ENCODE peak calls at places on chromosomes 5 and 9, in ten cellular contexts. One of them, this sample, is unnamed.

GRCh38 chr5:135030691-135031145 is 3.3 kb downstream of the PITX1 start:
- DNase-seq in WERI-Rb-1: no peak
- DNase-seq in AG09309: no peak
- DNase-seq in fibroblast of mammary gland: no peak
- DNase-seq in H1: no peak
- DNase-seq in nephron progenitor cell: no peak
- DNase-seq in dorsolateral prefrontal cortex: no peak
- DNase-seq in choroid plexus epithelial cell: no peak
- DNase-seq in cardiac fibroblast: no peak
- DNase-seq in AG10803: no peak
- DNase-seq in this sample: no peak

GRCh38 chr5:59709346-59709821 is 184.1 kb downstream of the PDE4D start:
- DNase-seq in WERI-Rb-1: no peak
- DNase-seq in AG09309: no peak
- DNase-seq in fibroblast of mammary gland: no peak
- DNase-seq in H1: peak; percentile 48
- DNase-seq in nephron progenitor cell: no peak
- DNase-seq in dorsolateral prefrontal cortex: no peak
- DNase-seq in choroid plexus epithelial cell: peak; percentile 61
- DNase-seq in cardiac fibroblast: no peak
- DNase-seq in AG10803: no peak
- DNase-seq in this sample: no peak

GRCh38 chr5:176541338-176542134 is 4.3 kb upstream of the RNF44 start:
- DNase-seq in WERI-Rb-1: peak; percentile 69
- DNase-seq in AG09309: no peak
- DNase-seq in fibroblast of mammary gland: no peak
- DNase-seq in H1: peak; percentile 81
- DNase-seq in nephron progenitor cell: peak; percentile 60
- DNase-seq in dorsolateral prefrontal cortex: no peak
- DNase-seq in choroid plexus epithelial cell: no peak
- DNase-seq in cardiac fibroblast: peak; percentile 22
- DNase-seq in AG10803: no peak
- DNase-seq in this sample: peak; percentile 86

GRCh38 chr5:177220576-177220975 is 82.9 kb downstream of the RAB24 start:
- DNase-seq in WERI-Rb-1: no peak
- DNase-seq in AG09309: no peak
- DNase-seq in fibroblast of mammary gland: no peak
- DNase-seq in H1: no peak
- DNase-seq in nephron progenitor cell: no peak
- DNase-seq in dorsolateral prefrontal cortex: no peak
- DNase-seq in choroid plexus epithelial cell: no peak
- DNase-seq in cardiac fibroblast: no peak
- DNase-seq in AG10803: no peak
- DNase-seq in this sample: no peak

GRCh38 chr5:51095481-51095880 is 287.8 kb upstream of the ISL1 start:
- DNase-seq in WERI-Rb-1: no peak
- DNase-seq in AG09309: no peak
- DNase-seq in fibroblast of mammary gland: no peak
- DNase-seq in H1: no peak
- DNase-seq in nephron progenitor cell: no peak
- DNase-seq in dorsolateral prefrontal cortex: no peak
- DNase-seq in choroid plexus epithelial cell: no peak
- DNase-seq in cardiac fibroblast: no peak
- DNase-seq in AG10803: no peak
- DNase-seq in this sample: no peak

GRCh38 chr9:131755541-131756198 is 15.8 kb upstream of the RAPGEF1 start:
- DNase-seq in WERI-Rb-1: peak; percentile 94
- DNase-seq in AG09309: no peak
- DNase-seq in fibroblast of mammary gland: peak; percentile 70
- DNase-seq in H1: peak; percentile 93
- DNase-seq in nephron progenitor cell: peak; percentile 95
- DNase-seq in dorsolateral prefrontal cortex: peak; percentile 81
- DNase-seq in choroid plexus epithelial cell: peak; percentile 87
- DNase-seq in cardiac fibroblast: peak; percentile 82
- DNase-seq in AG10803: peak; percentile 66
- DNase-seq in this sample: peak; percentile 79

GRCh38 chr9:91426123-91426745 is 2.6 kb upstream of the NFIL3 start:
- DNase-seq in WERI-Rb-1: no peak
- DNase-seq in AG09309: no peak
- DNase-seq in fibroblast of mammary gland: peak; percentile 82
- DNase-seq in H1: no peak
- DNase-seq in nephron progenitor cell: no peak
- DNase-seq in dorsolateral prefrontal cortex: no peak
- DNase-seq in choroid plexus epithelial cell: peak; percentile 82
- DNase-seq in cardiac fibroblast: peak; percentile 76
- DNase-seq in AG10803: peak; percentile 54
- DNase-seq in this sample: peak; percentile 72

GRCh38 chr9:118330191-118330986 is 626.2 kb downstream of the TLR4 start:
- DNase-seq in WERI-Rb-1: no peak
- DNase-seq in AG09309: no peak
- DNase-seq in fibroblast of mammary gland: no peak
- DNase-seq in H1: peak; percentile 44
- DNase-seq in nephron progenitor cell: no peak
- DNase-seq in dorsolateral prefrontal cortex: no peak
- DNase-seq in choroid plexus epithelial cell: no peak
- DNase-seq in cardiac fibroblast: no peak
- DNase-seq in AG10803: no peak
- DNase-seq in this sample: no peak

GRCh38 chr9:136079211-136079915 is 15.7 kb downstream of the NACC2 start:
- DNase-seq in WERI-Rb-1: no peak
- DNase-seq in AG09309: no peak
- DNase-seq in fibroblast of mammary gland: no peak
- DNase-seq in H1: no peak
- DNase-seq in nephron progenitor cell: no peak
- DNase-seq in dorsolateral prefrontal cortex: no peak
- DNase-seq in choroid plexus epithelial cell: peak; percentile 13
- DNase-seq in cardiac fibroblast: no peak
- DNase-seq in AG10803: no peak
- DNase-seq in this sample: peak; percentile 69

DNA sequence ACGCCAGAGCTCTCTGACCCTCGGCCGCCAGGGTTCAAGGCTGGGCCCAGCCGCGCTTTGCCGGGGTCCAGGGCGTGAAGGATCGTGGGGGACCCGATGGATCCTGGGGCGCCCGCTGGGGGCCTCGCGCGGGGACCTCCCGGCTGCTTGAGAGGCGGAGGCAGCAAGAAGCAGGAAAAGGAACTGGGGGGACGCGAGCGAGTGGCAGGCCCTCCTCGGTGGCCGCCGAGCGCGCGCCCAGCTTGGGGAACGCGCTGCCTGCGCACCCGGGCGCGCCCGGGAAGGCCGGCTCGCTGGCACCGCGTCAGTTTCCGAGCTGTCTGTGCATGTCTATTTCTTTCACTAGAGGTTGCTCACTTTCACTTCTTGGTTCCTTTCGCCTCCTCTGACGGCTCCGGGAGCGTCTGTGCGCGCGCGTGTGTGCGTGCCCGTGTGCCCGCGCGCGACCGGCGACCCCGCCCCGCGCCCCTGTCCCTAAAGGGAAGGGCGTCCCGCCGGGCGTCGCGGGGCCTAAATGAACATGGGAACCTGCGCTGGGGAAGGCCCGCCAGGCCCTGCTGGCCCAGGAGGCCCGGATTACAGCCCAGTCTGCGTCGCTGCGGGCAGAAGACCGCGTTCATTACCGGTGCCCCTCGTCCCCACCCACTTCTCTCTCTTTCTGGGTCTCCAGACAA is 205.5 kb upstream of the IER5L start:
- DNase-seq in WERI-Rb-1: peak; percentile 40
- DNase-seq in AG09309: peak; percentile 23
- DNase-seq in fibroblast of mammary gland: peak; percentile 66
- DNase-seq in H1: no peak
- DNase-seq in nephron progenitor cell: peak; percentile 61
- DNase-seq in dorsolateral prefrontal cortex: peak; percentile 63
- DNase-seq in choroid plexus epithelial cell: peak; percentile 81
- DNase-seq in cardiac fibroblast: peak; percentile 66
- DNase-seq in AG10803: peak; percentile 72
- DNase-seq in this sample: peak; percentile 52
- TF ChIP-seq CTCF in WERI-Rb-1: no peak
- TF ChIP-seq CTCF in AG09309: no peak
- TF ChIP-seq CTCF in fibroblast of mammary gland: no peak
- TF ChIP-seq CTCF in H1: no peak
- TF ChIP-seq CTCF in nephron progenitor cell: no peak
- TF ChIP-seq CTCF in dorsolateral prefrontal cortex: no peak
- TF ChIP-seq CTCF in choroid plexus epithelial cell: peak; percentile 30
- TF ChIP-seq CTCF in cardiac fibroblast: no peak
- TF ChIP-seq CTCF in AG10803: no peak
- TF ChIP-seq CTCF in this sample: no peak

GRCh38 chr5:142888469-142889085 is 118.4 kb downstream of the ARHGAP26 start:
- DNase-seq in WERI-Rb-1: peak; percentile 27
- DNase-seq in AG09309: no peak
- DNase-seq in fibroblast of mammary gland: peak; percentile 76
- DNase-seq in H1: no peak
- DNase-seq in nephron progenitor cell: peak; percentile 44
- DNase-seq in dorsolateral prefrontal cortex: no peak
- DNase-seq in choroid plexus epithelial cell: peak; percentile 77
- DNase-seq in cardiac fibroblast: peak; percentile 76
- DNase-seq in AG10803: peak; percentile 65
- DNase-seq in this sample: peak; percentile 83
- TF ChIP-seq CTCF in WERI-Rb-1: peak; percentile 44
- TF ChIP-seq CTCF in AG09309: peak; percentile 68
- TF ChIP-seq CTCF in fibroblast of mammary gland: peak; percentile 73
- TF ChIP-seq CTCF in H1: peak; percentile 61
- TF ChIP-seq CTCF in nephron progenitor cell: peak; percentile 84
- TF ChIP-seq CTCF in dorsolateral prefrontal cortex: peak; percentile 86
- TF ChIP-seq CTCF in choroid plexus epithelial cell: peak; percentile 73
- TF ChIP-seq CTCF in cardiac fibroblast: peak; percentile 55
- TF ChIP-seq CTCF in AG10803: peak; percentile 79
- TF ChIP-seq CTCF in this sample: peak; percentile 89

GRCh38 chr5:95262933-95263660 is 21.8 kb downstream of the MCTP1 start:
- DNase-seq in WERI-Rb-1: no peak
- DNase-seq in AG09309: no peak
- DNase-seq in fibroblast of mammary gland: no peak
- DNase-seq in H1: no peak
- DNase-seq in nephron progenitor cell: no peak
- DNase-seq in dorsolateral prefrontal cortex: peak; percentile 55
- DNase-seq in choroid plexus epithelial cell: no peak
- DNase-seq in cardiac fibroblast: no peak
- DNase-seq in AG10803: no peak
- DNase-seq in this sample: no peak

DNA sequence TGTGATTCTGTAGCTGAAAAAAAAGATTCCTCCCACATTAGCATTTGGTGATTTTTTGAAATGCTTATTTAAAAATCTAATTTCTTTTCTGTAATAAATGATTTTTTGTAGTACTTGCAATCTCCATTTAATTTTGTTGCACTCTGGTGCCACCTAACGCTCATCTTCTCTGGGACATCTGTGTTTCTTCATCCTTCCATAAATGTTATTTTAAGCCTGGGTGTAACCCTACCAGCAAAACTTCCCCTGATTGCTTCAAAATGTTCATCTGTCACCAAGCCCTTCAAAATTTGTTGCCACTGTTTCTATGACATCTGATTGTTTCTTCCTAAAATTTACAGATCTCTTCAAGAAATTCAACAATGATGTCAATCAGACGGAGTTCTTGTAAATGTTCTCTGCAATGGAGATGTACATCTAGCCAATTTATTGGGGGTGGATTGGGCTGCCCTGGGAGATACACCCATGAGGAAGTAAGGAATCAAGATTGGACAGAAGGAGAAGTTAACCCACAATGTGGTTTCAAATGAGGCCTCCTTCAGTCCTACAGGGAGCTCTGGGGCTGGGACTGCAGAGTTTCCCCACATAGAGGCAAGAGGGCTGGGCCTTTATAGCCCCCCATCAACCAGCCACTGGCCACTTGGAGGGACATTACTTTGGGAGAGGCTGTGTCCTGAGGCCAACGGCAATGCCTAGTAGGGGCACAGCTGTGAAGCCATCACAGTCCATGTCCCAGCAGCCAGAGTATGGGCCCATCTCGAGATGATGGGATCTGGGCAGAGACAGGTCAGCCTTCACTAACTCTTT is 23.3 kb downstream of the MCTP1 start:
- DNase-seq in WERI-Rb-1: peak; percentile 31
- DNase-seq in AG09309: peak; percentile 21
- DNase-seq in fibroblast of mammary gland: peak; percentile 59
- DNase-seq in H1: no peak
- DNase-seq in nephron progenitor cell: no peak
- DNase-seq in dorsolateral prefrontal cortex: no peak
- DNase-seq in choroid plexus epithelial cell: peak; percentile 77
- DNase-seq in cardiac fibroblast: peak; percentile 76
- DNase-seq in AG10803: peak; percentile 50
- DNase-seq in this sample: peak; percentile 52
- TF ChIP-seq CTCF in WERI-Rb-1: peak; percentile 40
- TF ChIP-seq CTCF in AG09309: peak; percentile 65
- TF ChIP-seq CTCF in fibroblast of mammary gland: peak; percentile 57
- TF ChIP-seq CTCF in H1: peak; percentile 4
- TF ChIP-seq CTCF in nephron progenitor cell: peak; percentile 29
- TF ChIP-seq CTCF in dorsolateral prefrontal cortex: peak; percentile 48
- TF ChIP-seq CTCF in choroid plexus epithelial cell: peak; percentile 67
- TF ChIP-seq CTCF in cardiac fibroblast: peak; percentile 57
- TF ChIP-seq CTCF in AG10803: peak; percentile 66
- TF ChIP-seq CTCF in this sample: peak; percentile 53

GRCh38 chr5:132595624-132596023 is 38.8 kb downstream of the RAD50 start:
- DNase-seq in WERI-Rb-1: no peak
- DNase-seq in AG09309: no peak
- DNase-seq in fibroblast of mammary gland: no peak
- DNase-seq in H1: no peak
- DNase-seq in nephron progenitor cell: no peak
- DNase-seq in dorsolateral prefrontal cortex: no peak
- DNase-seq in choroid plexus epithelial cell: no peak
- DNase-seq in cardiac fibroblast: no peak
- DNase-seq in AG10803: no peak
- DNase-seq in this sample: no peak

GRCh38 chr5:132589467-132589866 is 32.7 kb downstream of the RAD50 start:
- DNase-seq in WERI-Rb-1: no peak
- DNase-seq in AG09309: no peak
- DNase-seq in fibroblast of mammary gland: no peak
- DNase-seq in H1: no peak
- DNase-seq in nephron progenitor cell: no peak
- DNase-seq in dorsolateral prefrontal cortex: no peak
- DNase-seq in choroid plexus epithelial cell: no peak
- DNase-seq in cardiac fibroblast: no peak
- DNase-seq in AG10803: no peak
- DNase-seq in this sample: no peak

GRCh38 chr5:132594170-132594569 is 37.4 kb downstream of the RAD50 start:
- DNase-seq in WERI-Rb-1: no peak
- DNase-seq in AG09309: no peak
- DNase-seq in fibroblast of mammary gland: no peak
- DNase-seq in H1: no peak
- DNase-seq in nephron progenitor cell: no peak
- DNase-seq in dorsolateral prefrontal cortex: no peak
- DNase-seq in choroid plexus epithelial cell: no peak
- DNase-seq in cardiac fibroblast: no peak
- DNase-seq in AG10803: no peak
- DNase-seq in this sample: no peak

GRCh38 chr5:132592521-132592920 is 35.7 kb downstream of the RAD50 start:
- DNase-seq in WERI-Rb-1: no peak
- DNase-seq in AG09309: no peak
- DNase-seq in fibroblast of mammary gland: no peak
- DNase-seq in H1: no peak
- DNase-seq in nephron progenitor cell: no peak
- DNase-seq in dorsolateral prefrontal cortex: no peak
- DNase-seq in choroid plexus epithelial cell: peak; percentile 18
- DNase-seq in cardiac fibroblast: no peak
- DNase-seq in AG10803: no peak
- DNase-seq in this sample: no peak

DNA sequence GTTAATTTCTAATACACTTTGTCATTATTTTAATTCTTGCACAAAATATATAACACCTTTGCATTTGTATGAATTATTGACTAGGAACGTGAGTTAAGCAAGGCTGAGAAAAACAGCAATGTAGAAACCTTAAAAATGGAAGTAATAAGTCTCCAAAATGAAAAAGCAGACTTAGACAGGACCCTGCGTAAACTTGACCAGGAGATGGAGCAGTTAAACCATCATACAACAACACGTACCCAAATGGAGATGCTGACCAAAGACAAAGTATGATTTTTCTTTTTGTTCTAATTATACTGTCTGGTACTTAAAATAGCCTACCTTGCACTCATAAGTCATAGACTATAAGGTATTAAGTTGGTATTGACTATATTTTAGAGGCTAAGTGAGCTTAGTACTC is 34.4 kb downstream of the RAD50 start:
- DNase-seq in WERI-Rb-1: no peak
- DNase-seq in AG09309: no peak
- DNase-seq in fibroblast of mammary gland: peak; percentile 21
- DNase-seq in H1: no peak
- DNase-seq in nephron progenitor cell: no peak
- DNase-seq in dorsolateral prefrontal cortex: no peak
- DNase-seq in choroid plexus epithelial cell: peak; percentile 43
- DNase-seq in cardiac fibroblast: peak; percentile 34
- DNase-seq in AG10803: peak; percentile 4
- DNase-seq in this sample: no peak
- TF ChIP-seq CTCF in WERI-Rb-1: no peak
- TF ChIP-seq CTCF in AG09309: no peak
- TF ChIP-seq CTCF in fibroblast of mammary gland: no peak
- TF ChIP-seq CTCF in H1: no peak
- TF ChIP-seq CTCF in nephron progenitor cell: no peak
- TF ChIP-seq CTCF in dorsolateral prefrontal cortex: peak; percentile 21
- TF ChIP-seq CTCF in choroid plexus epithelial cell: peak; percentile 35
- TF ChIP-seq CTCF in cardiac fibroblast: no peak
- TF ChIP-seq CTCF in AG10803: peak; percentile 25
- TF ChIP-seq CTCF in this sample: no peak

This sample was measured in MCF 10A.